ENCODE peak calls at places on chromosomes 4 and X, in four cellular contexts. B, H, S and D are unnamed samples.
A peak's percentile ranks its signal among the peaks of the same experiment; 100 is the strongest.

GRCh38 chr4:16120720-16121119 is 36.9 kb upstream of the PROM1 start:
- DNase-seq in B (no peak), H (no peak), S (no peak), D (no peak)

GRCh38 chr4:82784615-82785247 is 13.9 kb downstream of the SCD5 start:
- DNase-seq in H (peak; percentile 49), S (no peak), B (no peak), D (no peak)

GRCh38 chr4:180059216-180059881 is 2183.9 kb upstream of the TENM3 start:
- DNase-seq in H (peak; percentile 16), S (peak; percentile 56), B (no peak), D (no peak)

GRCh38 chrX:37420179-37420578 is 71.0 kb downstream of the PRRG1 start:
- DNase-seq in S (no peak), H (peak; percentile 0), B (no peak), D (no peak)

GRCh38 chrX:148723551-148723950 is 223.1 kb downstream of the AFF2 start:
- DNase-seq in H (no peak), B (no peak), S (no peak), D (no peak)

GRCh38 chrX:34112459-34112858 is 19.7 kb downstream of the FAM47A start:
- DNase-seq in S (no peak), H (no peak), B (no peak), D (no peak)

GRCh38 chr4:108143515-108143914 is 25.2 kb downstream of the LEF1 start:
- DNase-seq in H (no peak), B (no peak), S (no peak), D (no peak)

GRCh38 chrX:40010550-40011364 is 87.0 kb downstream of the BCOR start:
- DNase-seq in B (no peak), S (no peak), H (no peak), D (no peak)

GRCh38 chr4:150999091-150999490 is 16.0 kb downstream of the LRBA start:
- DNase-seq in S (no peak), H (no peak), B (no peak), D (no peak)

GRCh38 chr4:172232966-172233365 is 419.8 kb downstream of the GALNTL6 start:
- DNase-seq in H (no peak), S (no peak), B (no peak), D (no peak)

GRCh38 chrX:3712080-3712869 is 1.2 kb downstream of the PRKX start:
- DNase-seq in B (peak; percentile 58), H (peak; percentile 45), S (peak; percentile 21), D (no peak)

GRCh38 chr4:8422786-8423185 is 17.7 kb downstream of the ACOX3 start:
- DNase-seq in S (no peak), B (no peak), H (no peak), D (no peak)

GRCh38 chrX:74251006-74251930 is 52.7 kb upstream of the ZCCHC13 start:
- DNase-seq in S (peak; percentile 55), B (no peak), H (peak; percentile 50), D (peak; percentile 46)

GRCh38 chr4:16505726-16506125 is 279.5 kb upstream of the TAPT1 start:
- DNase-seq in B (no peak), S (peak; percentile 22), H (peak; percentile 18), D (no peak)

GRCh38 chrX:15399901-15400500 is 15.8 kb upstream of the VEGFD start:
- DNase-seq in B (no peak), H (no peak), S (no peak), D (no peak)

GRCh38 chr4:7419961-7420660 is 14.6 kb downstream of the PSAPL1 start:
- DNase-seq in B (peak; percentile 62), S (no peak), H (no peak), D (no peak)

GRCh38 chr4:4759883-4760282 is 99.6 kb upstream of the MSX1 start:
- DNase-seq in H (no peak), B (no peak), S (no peak), D (no peak)

GRCh38 chr4:8035371-8035780 is 95.7 kb upstream of the AFAP1 start:
- DNase-seq in B (no peak), H (peak; percentile 41), S (no peak), D (no peak)

GRCh38 chr4:63020661-63021060 is 1388.6 kb downstream of the TECRL start:
- DNase-seq in S (no peak), B (no peak), H (no peak), D (no peak)

GRCh38 chr4:78079701-78080430 is 22.7 kb downstream of the FRAS1 start:
- DNase-seq in S (no peak), B (no peak), H (peak; percentile 39), D (no peak)

GRCh38 chrX:37371578-37371981 is 22.4 kb downstream of the PRRG1 start:
- DNase-seq in B (no peak), H (no peak), S (no peak), D (no peak)

GRCh38 chrX:119539872-119540271 is 25.3 kb downstream of the STEEP1 start:
- DNase-seq in S (no peak), B (no peak), H (no peak), D (no peak)

GRCh38 chr4:159398236-159398638 is 295.4 kb downstream of the RAPGEF2 start:
- DNase-seq in H (peak; percentile 63), S (no peak), B (no peak), D (no peak)

GRCh38 chr4:84492290-84492689 is 6.8 kb downstream of the NKX6-1 start:
- DNase-seq in H (no peak), S (no peak), B (no peak), D (no peak)

GRCh38 chr4:84492737-84493091 is 6.4 kb downstream of the NKX6-1 start:
- DNase-seq in H (no peak), S (no peak), B (no peak), D (no peak)

GRCh38 chr4:84491420-84491819 is 7.7 kb downstream of the NKX6-1 start:
- DNase-seq in B (no peak), H (no peak), S (no peak), D (no peak)

GRCh38 chr4:84494518-84494917 is 4.6 kb downstream of the NKX6-1 start:
- DNase-seq in S (no peak), H (no peak), B (no peak), D (no peak)

GRCh38 chr4:84493092-84493850 is 5.8 kb downstream of the NKX6-1 start:
- DNase-seq in S (peak; percentile 58), B (no peak), H (peak; percentile 34), D (no peak)
- H3K27me3 ChIP-seq in S (peaks cover 100% of the 10 kb centered on the region), B (peaks cover 90% of the 10 kb centered on the region), H (peaks cover 42% of the 10 kb centered on the region), D (peaks cover 36% of the 10 kb centered on the region)

GRCh38 chr4:6123116-6123515 is 77.2 kb downstream of the JAKMIP1 start:
- DNase-seq in B (no peak), H (no peak), S (no peak), D (no peak)
- H3K27me3 ChIP-seq in B (no peaks in the 10 kb centered on the region), H (no peaks in the 10 kb centered on the region), S (peaks cover 8% of the 10 kb centered on the region), D (no peaks in the 10 kb centered on the region)

GRCh38 chrX:153516055-153516454 is 1.4 kb upstream of the ATP2B3 start:
- DNase-seq in S (no peak), H (no peak), B (no peak), D (no peak)

GRCh38 chrX:153515435-153515834 is 2.0 kb upstream of the ATP2B3 start:
- DNase-seq in H (no peak), S (no peak), B (no peak), D (no peak)

GRCh38 chrX:153519569-153520285 is 2.3 kb downstream of the ATP2B3 start:
- DNase-seq in B (no peak), S (no peak), H (peak; percentile 6), D (no peak)

GRCh38 chrX:153517941-153518834 is 746 bp downstream of the ATP2B3 start:
- DNase-seq in H (no peak), B (no peak), S (no peak), D (no peak)

DNA sequence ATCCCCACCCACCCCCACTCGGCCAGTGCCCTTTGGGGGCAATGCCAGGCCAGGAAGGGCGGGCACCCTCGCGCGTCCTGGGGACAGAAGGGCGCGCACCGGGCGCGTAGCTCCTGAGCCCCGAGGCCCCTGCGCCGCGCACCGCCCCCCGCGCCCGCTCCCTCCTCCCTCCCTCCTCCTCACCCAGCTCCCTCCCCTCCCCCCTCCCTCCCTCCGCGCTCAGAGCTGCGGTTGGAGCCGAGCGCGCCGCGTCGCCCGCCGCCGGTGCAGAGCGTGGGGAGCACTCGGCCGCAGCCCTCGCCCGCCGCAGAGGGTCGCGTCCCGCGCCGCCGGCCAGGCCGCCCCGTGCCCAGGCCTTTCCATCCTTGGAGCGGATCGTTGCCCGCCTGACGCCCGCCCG is at the start of gene ATP2B3:
- DNase-seq in B (no peak), S (no peak), H (no peak), D (no peak)
- H3K27me3 ChIP-seq in B (no peaks in the 10 kb centered on the region), S (peaks cover 6% of the 10 kb centered on the region), H (peaks cover 7% of the 10 kb centered on the region), D (peaks cover 8% of the 10 kb centered on the region)

GRCh38 chr4:114601304-114602052 is 2.9 kb downstream of the UGT8 start:
- DNase-seq in B (no peak), H (no peak), S (no peak), D (no peak)

GRCh38 chr4:114598191-114599121 is at the start of gene UGT8:
- DNase-seq in B (no peak), S (peak; percentile 78), H (peak; percentile 11), D (no peak)

GRCh38 chr4:114600066-114600552 is 1.5 kb downstream of the UGT8 start:
- DNase-seq in B (no peak), S (no peak), H (no peak), D (no peak)

GRCh38 chr4:114599231-114600065 is 841 bp downstream of the UGT8 start:
- DNase-seq in S (peak; percentile 49), H (peak; percentile 13), B (no peak), D (no peak)

DNA sequence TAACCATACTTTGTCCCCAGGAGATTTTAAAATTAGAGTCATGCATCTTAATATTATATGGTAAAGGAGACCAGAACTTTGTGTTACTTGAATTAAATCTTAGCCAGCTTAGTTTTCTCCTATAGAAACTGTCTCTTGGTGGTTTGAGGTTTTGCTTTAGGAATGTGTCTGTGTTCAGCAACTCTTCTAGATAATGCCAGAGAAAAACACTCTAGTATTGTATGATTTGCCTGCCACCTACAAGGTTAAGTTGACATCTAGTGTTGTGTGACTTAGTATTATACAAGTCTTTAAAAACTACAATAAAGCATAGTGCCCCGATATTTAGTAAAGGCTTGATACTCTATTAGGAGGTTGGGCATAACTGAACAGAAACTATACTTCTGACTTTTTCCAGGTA is 2.1 kb downstream of the UGT8 start:
- DNase-seq in S (no peak), B (no peak), H (no peak), D (no peak)
- H3K27me3 ChIP-seq in S (peaks cover 11% of the 10 kb centered on the region), B (peaks cover 6% of the 10 kb centered on the region), H (peaks cover 25% of the 10 kb centered on the region), D (peaks cover 15% of the 10 kb centered on the region)